ENCODE peak calls at places on chromosomes 3 and 15, in ten cellular contexts. One of them, this sample, is unnamed.

GRCh38 chr3:63442918-63443317 is 164.8 kb downstream of the SYNPR start:
- DNase-seq in D341Med: no peak
- DNase-seq in mucosa of gallbladder: no peak
- DNase-seq in AG10803: no peak
- DNase-seq in effector CD4-positive, alpha-beta T cell: no peak
- DNase-seq in iPS DF 6.9: no peak
- DNase-seq in kidney tubule cell: no peak
- DNase-seq in RKO: no peak
- DNase-seq in KG1: no peak
- DNase-seq in HEK293T: no peak
- DNase-seq in this sample: peak

GRCh38 chr3:149374391-149374790 is 3.1 kb downstream of the TM4SF1 start:
- DNase-seq in D341Med: no peak
- DNase-seq in AG10803: no peak
- DNase-seq in iPS DF 6.9: no peak
- DNase-seq in effector CD4-positive, alpha-beta T cell: no peak
- DNase-seq in RKO: peak
- DNase-seq in mucosa of gallbladder: no peak
- DNase-seq in HEK293T: no peak
- DNase-seq in KG1: no peak
- DNase-seq in kidney tubule cell: peak
- DNase-seq in this sample: no peak

GRCh38 chr3:105967117-105967516 is 98.3 kb upstream of the CBLB start:
- DNase-seq in effector CD4-positive, alpha-beta T cell: no peak
- DNase-seq in kidney tubule cell: no peak
- DNase-seq in HEK293T: no peak
- DNase-seq in RKO: peak
- DNase-seq in KG1: no peak
- DNase-seq in mucosa of gallbladder: no peak
- DNase-seq in AG10803: peak
- DNase-seq in iPS DF 6.9: no peak
- DNase-seq in D341Med: peak
- DNase-seq in this sample: no peak

GRCh38 chr3:78791745-78792144 is 976.1 kb downstream of the ROBO1 start:
- DNase-seq in RKO: no peak
- DNase-seq in iPS DF 6.9: no peak
- DNase-seq in D341Med: peak
- DNase-seq in HEK293T: no peak
- DNase-seq in mucosa of gallbladder: no peak
- DNase-seq in kidney tubule cell: no peak
- DNase-seq in AG10803: no peak
- DNase-seq in effector CD4-positive, alpha-beta T cell: no peak
- DNase-seq in KG1: no peak
- DNase-seq in this sample: no peak

GRCh38 chr3:185582871-185583270 is 3.2 kb upstream of the SENP2 start:
- DNase-seq in D341Med: no peak
- DNase-seq in iPS DF 6.9: no peak
- DNase-seq in mucosa of gallbladder: no peak
- DNase-seq in effector CD4-positive, alpha-beta T cell: no peak
- DNase-seq in kidney tubule cell: no peak
- DNase-seq in AG10803: no peak
- DNase-seq in KG1: no peak
- DNase-seq in HEK293T: no peak
- DNase-seq in RKO: no peak
- DNase-seq in this sample: no peak

GRCh38 chr3:142981901-142982773 is 18.7 kb upstream of the PAQR9 start:
- DNase-seq in D341Med: peak
- DNase-seq in RKO: no peak
- DNase-seq in iPS DF 6.9: no peak
- DNase-seq in HEK293T: no peak
- DNase-seq in kidney tubule cell: no peak
- DNase-seq in KG1: no peak
- DNase-seq in effector CD4-positive, alpha-beta T cell: no peak
- DNase-seq in mucosa of gallbladder: no peak
- DNase-seq in AG10803: no peak
- DNase-seq in this sample: no peak

GRCh38 chr3:171175840-171176239 is 149.3 kb upstream of the SLC2A2 start:
- DNase-seq in HEK293T: no peak
- DNase-seq in kidney tubule cell: no peak
- DNase-seq in D341Med: no peak
- DNase-seq in RKO: no peak
- DNase-seq in iPS DF 6.9: no peak
- DNase-seq in mucosa of gallbladder: no peak
- DNase-seq in KG1: no peak
- DNase-seq in effector CD4-positive, alpha-beta T cell: no peak
- DNase-seq in AG10803: peak
- DNase-seq in this sample: no peak

GRCh38 chr15:35755237-35755802 is 209.4 kb upstream of the DPH6 start:
- DNase-seq in kidney tubule cell: no peak
- DNase-seq in KG1: no peak
- DNase-seq in HEK293T: no peak
- DNase-seq in effector CD4-positive, alpha-beta T cell: no peak
- DNase-seq in mucosa of gallbladder: no peak
- DNase-seq in AG10803: peak
- DNase-seq in iPS DF 6.9: no peak
- DNase-seq in RKO: no peak
- DNase-seq in D341Med: no peak
- DNase-seq in this sample: no peak

GRCh38 chr3:98343647-98344507 is 9.8 kb upstream of the OR5K4 start:
- DNase-seq in RKO: peak
- DNase-seq in effector CD4-positive, alpha-beta T cell: no peak
- DNase-seq in mucosa of gallbladder: peak
- DNase-seq in AG10803: peak
- DNase-seq in kidney tubule cell: peak
- DNase-seq in iPS DF 6.9: peak
- DNase-seq in D341Med: peak
- DNase-seq in HEK293T: peak
- DNase-seq in KG1: no peak
- DNase-seq in this sample: peak

GRCh38 chr3:155241559-155241958 is 51.9 kb downstream of the STRIT1 start:
- DNase-seq in KG1: no peak
- DNase-seq in mucosa of gallbladder: no peak
- DNase-seq in D341Med: no peak
- DNase-seq in kidney tubule cell: no peak
- DNase-seq in iPS DF 6.9: no peak
- DNase-seq in HEK293T: no peak
- DNase-seq in RKO: no peak
- DNase-seq in effector CD4-positive, alpha-beta T cell: no peak
- DNase-seq in AG10803: peak
- DNase-seq in this sample: no peak

GRCh38 chr3:186871403-186871924 is 29.0 kb downstream of the ADIPOQ start:
- DNase-seq in D341Med: no peak
- DNase-seq in kidney tubule cell: no peak
- DNase-seq in RKO: no peak
- DNase-seq in HEK293T: no peak
- DNase-seq in mucosa of gallbladder: no peak
- DNase-seq in AG10803: no peak
- DNase-seq in KG1: no peak
- DNase-seq in effector CD4-positive, alpha-beta T cell: no peak
- DNase-seq in iPS DF 6.9: no peak
- DNase-seq in this sample: no peak